ENCODE peak calls at places on chromosomes 11 and 22, in six cellular contexts. One of them, this sample, is unnamed. For H3K27me3, the result is how much of the 10 kb centered on the place peaks cover.

GRCh38 chr11:122309262-122309925 is 193.4 kb upstream of the BLID start:
- DNase-seq in AG04450: no peak
- DNase-seq in HCT116: no peak
- DNase-seq in heart right ventricle: peak
- DNase-seq in right lobe of liver: no peak
- DNase-seq in brain microvascular endothelial cell: no peak
- DNase-seq in this sample: no peak

GRCh38 chr11:64900263-64900678 is 16.7 kb downstream of the ATG2A start:
- DNase-seq in brain microvascular endothelial cell: no peak
- DNase-seq in AG04450: no peak
- DNase-seq in HCT116: no peak
- DNase-seq in heart right ventricle: no peak
- DNase-seq in right lobe of liver: no peak
- DNase-seq in this sample: no peak

GRCh38 chr11:14414470-14415461 is 55.8 kb upstream of the RRAS2 start:
- DNase-seq in heart right ventricle: no peak
- DNase-seq in AG04450: no peak
- DNase-seq in brain microvascular endothelial cell: no peak
- DNase-seq in HCT116: no peak
- DNase-seq in right lobe of liver: no peak
- DNase-seq in this sample: no peak

GRCh38 chr11:83157755-83158473 is 983 bp downstream of the PCF11 start:
- DNase-seq in right lobe of liver: peak
- DNase-seq in brain microvascular endothelial cell: peak
- DNase-seq in HCT116: no peak
- DNase-seq in heart right ventricle: peak
- DNase-seq in AG04450: no peak
- DNase-seq in this sample: no peak

GRCh38 chr11:67464411-67465189 is 4.5 kb downstream of the TMEM134 start:
- DNase-seq in right lobe of liver: peak
- DNase-seq in heart right ventricle: peak
- DNase-seq in AG04450: no peak
- DNase-seq in brain microvascular endothelial cell: peak
- DNase-seq in HCT116: peak
- DNase-seq in this sample: peak

GRCh38 chr11:87719311-87720073 is 455.8 kb downstream of the RAB38 start:
- DNase-seq in AG04450: no peak
- DNase-seq in heart right ventricle: no peak
- DNase-seq in HCT116: no peak
- DNase-seq in right lobe of liver: no peak
- DNase-seq in brain microvascular endothelial cell: no peak
- DNase-seq in this sample: no peak

GRCh38 chr22:23243006-23243573 is 62.8 kb downstream of the BCR start:
- DNase-seq in brain microvascular endothelial cell: no peak
- DNase-seq in heart right ventricle: no peak
- DNase-seq in HCT116: no peak
- DNase-seq in right lobe of liver: no peak
- DNase-seq in AG04450: no peak
- DNase-seq in this sample: no peak

GRCh38 chr11:18731949-18732821 is 6.2 kb upstream of the IGSF22 start:
- DNase-seq in right lobe of liver: no peak
- DNase-seq in HCT116: peak
- DNase-seq in AG04450: no peak
- DNase-seq in brain microvascular endothelial cell: peak
- DNase-seq in heart right ventricle: peak
- DNase-seq in this sample: no peak

GRCh38 chr22:37043828-37044538 is 7.6 kb upstream of the KCTD17 start:
- DNase-seq in right lobe of liver: peak
- DNase-seq in brain microvascular endothelial cell: no peak
- DNase-seq in HCT116: peak
- DNase-seq in AG04450: no peak
- DNase-seq in heart right ventricle: peak
- DNase-seq in this sample: no peak

GRCh38 chr11:85685820-85686459 is at the start of gene CCDC89:
- DNase-seq in HCT116: no peak
- DNase-seq in right lobe of liver: peak
- DNase-seq in heart right ventricle: peak
- DNase-seq in brain microvascular endothelial cell: peak
- DNase-seq in AG04450: peak
- DNase-seq in this sample: peak

GRCh38 chr11:75195164-75195962 is 44.5 kb downstream of the SLCO2B1 start:
- DNase-seq in brain microvascular endothelial cell: no peak
- DNase-seq in right lobe of liver: peak
- DNase-seq in HCT116: no peak
- DNase-seq in heart right ventricle: peak
- DNase-seq in AG04450: no peak
- DNase-seq in this sample: no peak

GRCh38 chr11:125356736-125357292 is 139.3 kb downstream of the FEZ1 start:
- DNase-seq in HCT116: no peak
- DNase-seq in brain microvascular endothelial cell: no peak
- DNase-seq in right lobe of liver: no peak
- DNase-seq in AG04450: no peak
- DNase-seq in heart right ventricle: no peak
- DNase-seq in this sample: no peak

GRCh38 chr22:27383896-27384295 is 417.7 kb downstream of the MN1 start:
- DNase-seq in HCT116: no peak
- DNase-seq in heart right ventricle: no peak
- DNase-seq in AG04450: no peak
- DNase-seq in right lobe of liver: no peak
- DNase-seq in brain microvascular endothelial cell: no peak
- DNase-seq in this sample: no peak

GRCh38 chr11:75196426-75196825 is 44.1 kb upstream of the TPBGL start:
- DNase-seq in heart right ventricle: no peak
- DNase-seq in brain microvascular endothelial cell: no peak
- DNase-seq in AG04450: no peak
- DNase-seq in HCT116: no peak
- DNase-seq in right lobe of liver: no peak
- DNase-seq in this sample: no peak

GRCh38 chr11:63765688-63766241 is 2.8 kb downstream of the ZFTA start:
- DNase-seq in HCT116: no peak
- DNase-seq in heart right ventricle: peak
- DNase-seq in AG04450: no peak
- DNase-seq in right lobe of liver: peak
- DNase-seq in brain microvascular endothelial cell: no peak
- DNase-seq in this sample: no peak

GRCh38 chr11:86548278-86548917 is 124.0 kb downstream of the ME3 start:
- DNase-seq in AG04450: no peak
- DNase-seq in brain microvascular endothelial cell: peak
- DNase-seq in heart right ventricle: no peak
- DNase-seq in HCT116: no peak
- DNase-seq in right lobe of liver: no peak
- DNase-seq in this sample: no peak

GRCh38 chr22:49863936-49864335 is 10.3 kb downstream of the ZBED4 start:
- DNase-seq in HCT116: no peak
- DNase-seq in AG04450: no peak
- DNase-seq in heart right ventricle: no peak
- DNase-seq in brain microvascular endothelial cell: no peak
- DNase-seq in right lobe of liver: no peak
- DNase-seq in this sample: no peak

GRCh38 chr11:82261367-82261766 is 472.3 kb downstream of the FAM181B start:
- DNase-seq in HCT116: no peak
- DNase-seq in AG04450: no peak
- DNase-seq in right lobe of liver: no peak
- DNase-seq in brain microvascular endothelial cell: no peak
- DNase-seq in heart right ventricle: no peak
- DNase-seq in this sample: no peak

GRCh38 chr11:117551761-117552343 is 224.2 kb downstream of the CEP164 start:
- DNase-seq in HCT116: no peak
- DNase-seq in brain microvascular endothelial cell: no peak
- DNase-seq in AG04450: no peak
- DNase-seq in heart right ventricle: no peak
- DNase-seq in right lobe of liver: peak
- DNase-seq in this sample: no peak

GRCh38 chr11:19718976-19719375 is 6.3 kb downstream of the NAV2 start:
- DNase-seq in brain microvascular endothelial cell: no peak
- DNase-seq in right lobe of liver: no peak
- DNase-seq in AG04450: no peak
- DNase-seq in heart right ventricle: no peak
- DNase-seq in HCT116: no peak
- DNase-seq in this sample: no peak

GRCh38 chr22:29037340-29037932 is 24.2 kb downstream of the C22orf31 start:
- DNase-seq in brain microvascular endothelial cell: no peak
- DNase-seq in heart right ventricle: no peak
- DNase-seq in HCT116: no peak
- DNase-seq in right lobe of liver: no peak
- DNase-seq in AG04450: no peak
- DNase-seq in this sample: no peak

GRCh38 chr11:67253872-67254624 is 12.2 kb upstream of the GRK2 start:
- DNase-seq in AG04450: no peak
- DNase-seq in brain microvascular endothelial cell: no peak
- DNase-seq in HCT116: no peak
- DNase-seq in heart right ventricle: no peak
- DNase-seq in right lobe of liver: no peak
- DNase-seq in this sample: no peak

GRCh38 chr22:37178350-37179125 is 9.5 kb downstream of the C1QTNF6 start:
- DNase-seq in HCT116: no peak
- DNase-seq in brain microvascular endothelial cell: no peak
- DNase-seq in AG04450: no peak
- DNase-seq in right lobe of liver: peak
- DNase-seq in heart right ventricle: no peak
- DNase-seq in this sample: no peak

GRCh38 chr11:46272816-46273427 is 4.5 kb upstream of the CREB3L1 start:
- DNase-seq in AG04450: no peak
- DNase-seq in right lobe of liver: no peak
- DNase-seq in heart right ventricle: peak
- DNase-seq in HCT116: no peak
- DNase-seq in brain microvascular endothelial cell: no peak
- DNase-seq in this sample: no peak

GRCh38 chr11:77107950-77108349 is 5.3 kb downstream of the OMP start:
- DNase-seq in right lobe of liver: no peak
- DNase-seq in heart right ventricle: no peak
- DNase-seq in HCT116: peak
- DNase-seq in AG04450: peak
- DNase-seq in brain microvascular endothelial cell: peak
- DNase-seq in this sample: peak

GRCh38 chr22:35008213-35008612 is 57.7 kb upstream of the ISX start:
- DNase-seq in HCT116: no peak
- DNase-seq in heart right ventricle: no peak
- DNase-seq in right lobe of liver: no peak
- DNase-seq in brain microvascular endothelial cell: no peak
- DNase-seq in AG04450: no peak
- DNase-seq in this sample: no peak

GRCh38 chr11:2445107-2445947 is 519 bp downstream of the KCNQ1 start:
- DNase-seq in AG04450: no peak
- DNase-seq in right lobe of liver: peak
- DNase-seq in HCT116: no peak
- DNase-seq in heart right ventricle: no peak
- DNase-seq in brain microvascular endothelial cell: no peak
- DNase-seq in this sample: no peak

DNA sequence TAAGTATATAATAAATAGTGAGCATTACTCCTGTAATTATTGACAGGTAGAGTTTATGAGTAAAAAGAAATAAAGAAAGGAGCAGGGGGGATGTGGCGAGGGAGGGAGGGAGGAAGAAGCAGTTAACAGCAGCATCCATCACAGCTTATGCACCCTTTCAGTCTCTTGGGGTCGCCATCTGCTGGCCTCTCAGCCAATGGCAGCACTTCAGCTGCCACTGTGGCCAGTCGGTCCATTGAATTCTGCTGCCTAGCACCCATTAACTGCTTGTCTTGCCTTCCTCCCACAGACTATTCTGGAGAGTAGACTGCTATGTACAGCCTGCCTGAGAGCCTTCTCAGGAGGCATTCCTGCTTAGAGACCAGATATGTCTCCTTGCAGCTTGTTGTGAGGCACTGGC is 388.3 kb downstream of the TENM4 start:
- DNase-seq in HCT116: no peak
- DNase-seq in heart right ventricle: no peak
- DNase-seq in brain microvascular endothelial cell: peak
- DNase-seq in right lobe of liver: no peak
- DNase-seq in AG04450: no peak
- DNase-seq in this sample: no peak
- TF ChIP-seq CTCF in HCT116: peak
- TF ChIP-seq CTCF in heart right ventricle: peak
- TF ChIP-seq CTCF in brain microvascular endothelial cell: peak
- TF ChIP-seq CTCF in right lobe of liver: peak
- TF ChIP-seq CTCF in AG04450: peak
- TF ChIP-seq CTCF in this sample: peak

GRCh38 chr22:40534379-40535188 is 101.9 kb downstream of the MRTFA start:
- DNase-seq in AG04450: no peak
- DNase-seq in heart right ventricle: no peak
- DNase-seq in HCT116: no peak
- DNase-seq in right lobe of liver: no peak
- DNase-seq in brain microvascular endothelial cell: peak
- DNase-seq in this sample: no peak
- H3K4me3 ChIP-seq in AG04450: no peak
- H3K4me3 ChIP-seq in heart right ventricle: no peak
- H3K4me3 ChIP-seq in HCT116: no peak
- H3K4me3 ChIP-seq in right lobe of liver: no peak
- H3K4me3 ChIP-seq in brain microvascular endothelial cell: no peak
- H3K4me3 ChIP-seq in this sample: no peak

DNA sequence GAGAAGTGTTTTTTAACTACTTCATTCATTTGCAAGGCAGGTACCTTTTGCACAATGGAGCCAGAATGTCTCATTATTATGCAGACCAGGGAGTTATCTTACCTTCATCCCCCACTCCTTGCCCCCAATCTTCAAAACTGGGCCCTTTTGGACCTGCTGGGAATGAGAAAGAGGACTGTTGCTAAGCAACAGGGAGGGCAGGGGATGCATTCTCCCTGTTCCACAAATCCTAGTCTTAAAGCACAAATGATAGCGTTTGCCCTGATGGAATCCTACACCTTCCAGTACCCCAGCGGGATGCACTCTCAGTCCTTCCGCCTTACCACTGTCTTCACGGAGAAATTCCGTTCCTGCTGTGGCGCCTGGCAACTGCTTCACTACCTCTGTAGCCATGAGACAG is 4.1 kb upstream of the KCNJ1 start:
- DNase-seq in heart right ventricle: no peak
- DNase-seq in right lobe of liver: no peak
- DNase-seq in HCT116: no peak
- DNase-seq in brain microvascular endothelial cell: no peak
- DNase-seq in AG04450: no peak
- DNase-seq in this sample: no peak
- H3K27me3 ChIP-seq in heart right ventricle: under half
- H3K27me3 ChIP-seq in right lobe of liver: under half
- H3K27me3 ChIP-seq in HCT116: under half
- H3K27me3 ChIP-seq in brain microvascular endothelial cell: under half
- H3K27me3 ChIP-seq in AG04450: under half
- H3K27me3 ChIP-seq in this sample: under half

DNA sequence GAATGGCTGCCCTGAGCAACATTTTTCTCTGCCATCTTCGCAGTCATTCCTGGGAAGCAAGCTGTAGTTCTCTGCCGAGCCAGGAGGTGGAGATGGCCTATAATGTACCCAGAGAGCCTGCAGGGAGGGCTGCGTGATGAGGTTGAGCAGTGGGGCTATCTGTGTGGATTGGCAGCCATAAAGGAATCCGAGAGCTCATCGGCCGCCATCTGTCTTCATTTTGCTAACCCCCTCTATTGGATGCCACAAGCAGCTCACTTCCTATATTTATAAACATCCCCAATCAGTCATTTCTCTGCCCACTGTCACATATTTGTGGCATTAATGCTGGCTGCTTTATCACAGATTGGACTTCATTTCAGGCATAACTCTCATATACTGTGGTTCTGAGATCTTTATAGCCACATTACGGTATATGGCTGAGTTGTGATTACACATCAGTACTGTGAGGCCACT is 209.5 kb downstream of the NTM start:
- DNase-seq in AG04450: no peak
- DNase-seq in right lobe of liver: no peak
- DNase-seq in brain microvascular endothelial cell: peak
- DNase-seq in heart right ventricle: no peak
- DNase-seq in HCT116: no peak
- DNase-seq in this sample: no peak
- TF ChIP-seq CTCF in AG04450: peak
- TF ChIP-seq CTCF in right lobe of liver: peak
- TF ChIP-seq CTCF in brain microvascular endothelial cell: peak
- TF ChIP-seq CTCF in heart right ventricle: peak
- TF ChIP-seq CTCF in HCT116: peak
- TF ChIP-seq CTCF in this sample: peak

This sample was measured in kidney epithelial cell.